ENCODE peak calls at places on chromosomes 12 and 14, in six cellular contexts. P, B, H, R, I and V are unnamed samples.

GRCh38 chr14:64637735-64638473 is 66.3 kb upstream of the PLEKHG3 start:
- DNase-seq in P (no peak), B (no peak), H (no peak), R (no peak), I (no peak), V (no peak)

GRCh38 chr14:20262642-20263128 is 23.6 kb downstream of the OR11H4 start:
- DNase-seq in P (no peak), B (no peak), H (no peak), R (peak; percentile 54), I (no peak), V (peak; percentile 26)

GRCh38 chr12:5904441-5904840 is 40.6 kb downstream of the ANO2 start:
- DNase-seq in P (no peak), B (no peak), H (no peak), R (no peak), I (no peak), V (no peak)

GRCh38 chr14:90453401-90453951 is 56.6 kb downstream of the CALM1 start:
- DNase-seq in P (no peak), B (no peak), H (no peak), R (no peak), I (peak; percentile 68), V (no peak)

GRCh38 chr12:93002278-93003054 is 73.4 kb upstream of the EEA1 start:
- DNase-seq in P (no peak), B (no peak), H (no peak), R (no peak), I (no peak), V (no peak)

GRCh38 chr12:104177663-104178501 is 37.7 kb upstream of the TXNRD1 start:
- DNase-seq in P (peak; percentile 58), B (no peak), H (peak; percentile 62), R (no peak), I (peak; percentile 50), V (peak; percentile 92)

GRCh38 chr12:132761032-132761910 is at the start of gene ANKLE2:
- DNase-seq in P (peak; percentile 54), B (peak; percentile 53), H (no peak), R (peak; percentile 50), I (peak; percentile 44), V (no peak)

GRCh38 chr14:95157987-95158712 is 821 bp upstream of the DICER1 start:
- DNase-seq in P (no peak), B (no peak), H (no peak), R (peak; percentile 67), I (no peak), V (no peak)

GRCh38 chr14:32800320-32800719 is 138.4 kb upstream of the NPAS3 start:
- DNase-seq in P (no peak), B (no peak), H (no peak), R (no peak), I (no peak), V (no peak)

GRCh38 chr14:74886001-74886400 is 4.3 kb downstream of the DLST start:
- DNase-seq in P (no peak), B (no peak), H (no peak), R (peak; percentile 95), I (no peak), V (no peak)

GRCh38 chr12:127621366-127621765 is 645.6 kb upstream of the TMEM132C start:
- DNase-seq in P (no peak), B (no peak), H (no peak), R (no peak), I (no peak), V (no peak)

GRCh38 chr12:25197608-25198007 is 2.6 kb downstream of the ETFRF1 start:
- DNase-seq in P (no peak), B (no peak), H (no peak), R (no peak), I (no peak), V (no peak)
- H3K36me3 ChIP-seq in P (peaks cover 2% of the 10 kb centered on the region), B (no peaks in the 10 kb centered on the region), H (no peaks in the 10 kb centered on the region), R (no peaks in the 10 kb centered on the region), I (no peaks in the 10 kb centered on the region), V (no peaks in the 10 kb centered on the region)

GRCh38 chr14:77181124-77181602 is 435 bp upstream of the TMEM63C start:
- DNase-seq in P (no peak), B (no peak), H (no peak), R (no peak), I (no peak), V (no peak)
- H3K4me3 ChIP-seq in P (no peak overlapping the region), B (peak overlapping the region; percentile 57), H (peak overlapping the region; percentile 56), R (peak overlapping the region; percentile 90), I (peak overlapping the region; percentile 34), V (no peak overlapping the region)

GRCh38 chr12:121124402-121125109 is 8.1 kb upstream of the P2RX7 start:
- DNase-seq in P (no peak), B (no peak), H (no peak), R (peak; percentile 23), I (peak; percentile 50), V (peak; percentile 94)

GRCh38 chr12:121128908-121129704 is 3.6 kb upstream of the P2RX7 start:
- DNase-seq in P (peak; percentile 89), B (peak; percentile 66), H (peak; percentile 36), R (peak; percentile 69), I (peak; percentile 64), V (no peak)

GRCh38 chr12:121129705-121130147 is 3.0 kb upstream of the P2RX7 start:
- DNase-seq in P (no peak), B (no peak), H (no peak), R (no peak), I (no peak), V (no peak)

GRCh38 chr12:121130866-121131373 is 1.8 kb upstream of the P2RX7 start:
- DNase-seq in P (no peak), B (no peak), H (no peak), R (no peak), I (no peak), V (no peak)

GRCh38 chr12:121127501-121127900 is 5.2 kb upstream of the P2RX7 start:
- DNase-seq in P (no peak), B (no peak), H (no peak), R (no peak), I (no peak), V (no peak)
- TF ChIP-seq CTCF in P (no peak), B (no peak), H (no peak), R (no peak), I (no peak), V (no peak)

GRCh38 chr12:54051916-54052744 is 1.5 kb upstream of the HOXC4 start:
- DNase-seq in P (no peak), B (no peak), H (no peak), R (no peak), I (no peak), V (no peak)
- H3K36me3 ChIP-seq in P (no peaks in the 10 kb centered on the region), B (no peaks in the 10 kb centered on the region), H (no peaks in the 10 kb centered on the region), R (peaks cover 3% of the 10 kb centered on the region), I (no peaks in the 10 kb centered on the region), V (no peaks in the 10 kb centered on the region)

GRCh38 chr14:68651075-68651474 is 141.8 kb downstream of the ZFP36L1 start:
- DNase-seq in P (no peak), B (no peak), H (no peak), R (no peak), I (no peak), V (no peak)

GRCh38 chr14:68652433-68652690 is 140.5 kb downstream of the ZFP36L1 start:
- DNase-seq in P (no peak), B (no peak), H (no peak), R (no peak), I (no peak), V (no peak)

GRCh38 chr14:68651652-68652432 is 141.0 kb downstream of the ZFP36L1 start:
- DNase-seq in P (no peak), B (no peak), H (no peak), R (no peak), I (no peak), V (no peak)

GRCh38 chr14:68649461-68650189 is 143.2 kb downstream of the ZFP36L1 start:
- DNase-seq in P (no peak), B (no peak), H (no peak), R (no peak), I (no peak), V (no peak)

DNA sequence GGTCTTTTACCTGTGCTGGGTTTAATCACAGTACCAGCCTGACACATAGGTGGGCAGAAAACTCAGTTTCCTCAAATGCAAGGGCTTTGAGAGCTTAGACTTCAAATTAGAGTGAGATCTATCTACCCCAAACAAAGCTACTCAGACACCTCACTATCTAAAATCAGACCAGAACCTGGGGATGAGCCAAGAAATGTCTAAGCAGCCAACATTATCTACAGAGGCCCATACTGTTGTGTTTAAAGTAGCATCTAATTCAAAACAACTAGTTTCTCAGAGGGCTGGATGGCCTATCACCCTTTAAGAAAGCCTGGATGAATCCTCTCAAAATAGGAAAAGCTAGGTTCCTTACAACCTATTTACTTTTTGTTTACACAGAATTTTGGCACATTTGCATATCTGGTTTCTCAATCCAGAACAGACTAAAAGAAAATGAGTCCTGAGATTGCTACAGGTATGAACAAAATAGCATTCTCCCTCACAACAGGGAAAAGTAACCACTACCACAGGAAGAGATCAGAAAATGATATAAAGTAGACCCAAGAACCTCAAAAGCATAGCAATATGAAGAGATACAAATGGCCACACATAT is 142.4 kb downstream of the ZFP36L1 start:
- DNase-seq in P (no peak), B (no peak), H (no peak), R (no peak), I (no peak), V (no peak)
- H3K4me3 ChIP-seq in P (no peak overlapping the region), B (no peak overlapping the region), H (no peak overlapping the region), R (no peak overlapping the region), I (no peak overlapping the region), V (no peak overlapping the region)

GRCh38 chr12:9130244-9130643 is 14.5 kb upstream of the A2M start:
- DNase-seq in P (no peak), B (no peak), H (no peak), R (no peak), I (no peak), V (no peak)

GRCh38 chr12:9132008-9132535 is 16.4 kb upstream of the A2M start:
- DNase-seq in P (no peak), B (no peak), H (no peak), R (no peak), I (no peak), V (no peak)

GRCh38 chr12:9133243-9133938 is 17.7 kb upstream of the A2M start:
- DNase-seq in P (no peak), B (no peak), H (no peak), R (no peak), I (no peak), V (no peak)

GRCh38 chr12:9135903-9136310 is 20.2 kb upstream of the A2M start:
- DNase-seq in P (no peak), B (no peak), H (no peak), R (no peak), I (no peak), V (no peak)

DNA sequence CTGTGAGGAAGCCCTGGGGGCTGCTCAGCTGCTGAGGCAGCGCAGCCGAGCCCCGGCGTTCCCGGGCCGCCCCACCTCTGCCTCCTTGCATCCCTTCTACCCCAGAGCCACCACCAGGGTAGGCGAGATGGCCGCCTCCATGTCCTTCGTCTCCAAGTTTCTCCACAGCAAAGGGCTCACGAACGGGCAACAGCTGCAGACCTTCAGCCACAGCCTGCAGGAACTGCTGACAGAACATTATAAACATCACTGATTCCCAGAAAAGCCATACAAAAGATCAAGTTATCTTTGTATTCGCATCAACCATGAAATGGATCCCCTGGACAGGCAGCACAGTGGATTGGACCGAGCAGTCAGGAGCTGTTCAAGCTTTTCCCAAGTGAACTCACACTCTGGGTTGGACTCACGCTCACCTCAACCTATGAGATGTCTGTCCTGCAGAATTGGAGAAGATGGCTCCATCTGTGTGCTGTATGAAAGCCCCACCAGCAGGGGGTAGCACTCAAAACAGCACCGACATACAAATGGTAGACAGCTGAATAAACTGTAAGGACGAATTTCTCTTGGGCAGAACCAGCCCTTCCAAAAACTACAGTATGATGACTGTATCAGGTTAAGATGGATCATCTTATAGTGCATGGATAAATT is 19.4 kb upstream of the A2M start:
- DNase-seq in P (no peak), B (no peak), H (no peak), R (peak; percentile 47), I (no peak), V (no peak)
- TF ChIP-seq CTCF in P (no peak), B (no peak), H (no peak), R (peak; percentile 58), I (peak; percentile 15), V (peak; percentile 17)